ENCODE peak calls at places on chromosomes 4 and X, in seven cellular contexts. T is PC-3, W is cardiac muscle cell, M is hepatocyte, O is AG04450, A is stomach, Q is IMR-90. K is an unnamed sample.

GRCh38 chr4:1194028-1194900 is 21.9 kb upstream of the SPON2 start:
- DNase-seq in Q (peak; percentile 49), W (no peak), T (no peak), A (peak; percentile 40), O (no peak), M (peak; percentile 36), K (peak; percentile 76)

GRCh38 chr4:86432552-86433134 is 72.8 kb upstream of the MAPK10 start:
- DNase-seq in A (no peak), O (no peak), Q (no peak), M (no peak), W (no peak), T (no peak), K (no peak)

GRCh38 chr4:172202480-172203076 is 389.4 kb downstream of the GALNTL6 start:
- DNase-seq in Q (peak; percentile 18), M (peak; percentile 47), A (no peak), O (peak; percentile 0), T (peak; percentile 40), W (peak; percentile 22), K (no peak)

GRCh38 chrX:69221239-69222102 is 56.2 kb upstream of the PJA1 start:
- DNase-seq in Q (no peak), T (no peak), W (no peak), A (no peak), M (no peak), O (no peak), K (no peak)

GRCh38 chrX:133985164-133986007 is at the start of gene GPC3:
- DNase-seq in O (no peak), T (no peak), M (peak; percentile 71), W (peak; percentile 92), Q (peak; percentile 0), A (peak; percentile 39), K (peak; percentile 16)

GRCh38 chr4:86960557-86960959 is 25.7 kb downstream of the AFF1 start:
- DNase-seq in T (no peak), O (no peak), M (peak; percentile 28), Q (peak; percentile 46), A (no peak), W (peak; percentile 55), K (no peak)

GRCh38 chr4:133150643-133151300 is 1.7 kb downstream of the PCDH10 start:
- DNase-seq in M (peak; percentile 35), O (no peak), Q (no peak), T (no peak), A (no peak), W (peak; percentile 58), K (no peak)

GRCh38 chr4:4541040-4541631 is 712 bp downstream of the STX18 start:
- DNase-seq in A (peak; percentile 28), W (peak; percentile 35), Q (peak; percentile 65), T (peak; percentile 78), O (no peak), M (peak; percentile 46), K (peak; percentile 8)

GRCh38 chr4:105715692-105716278 is 7.2 kb downstream of the GSTCD start:
- DNase-seq in W (peak; percentile 28), A (no peak), T (peak; percentile 64), O (no peak), Q (peak; percentile 45), M (peak; percentile 54), K (no peak)

GRCh38 chr4:170691168-170691567 is 601.4 kb upstream of the AADAT start:
- DNase-seq in M (no peak), A (no peak), O (no peak), T (no peak), W (no peak), Q (no peak), K (no peak)

GRCh38 chr4:40587826-40588225 is 41.8 kb downstream of the RBM47 start:
- DNase-seq in M (peak; percentile 52), Q (peak; percentile 73), O (no peak), W (no peak), A (peak; percentile 44), T (peak; percentile 40), K (no peak)

GRCh38 chr4:123892368-123892961 is 495.9 kb downstream of the SPRY1 start:
- DNase-seq in O (no peak), T (no peak), Q (peak; percentile 0), W (no peak), A (no peak), M (no peak), K (no peak)

GRCh38 chrX:10199212-10199611 is 42.4 kb downstream of the CLCN4 start:
- DNase-seq in M (no peak), Q (peak; percentile 67), A (no peak), O (no peak), W (no peak), T (no peak), K (peak; percentile 20)

GRCh38 chr4:184792334-184792733 is 33.4 kb downstream of the ACSL1 start:
- DNase-seq in M (no peak), W (no peak), Q (no peak), O (no peak), A (no peak), T (no peak), K (no peak)

GRCh38 chr4:8580321-8581093 is at the start of gene GPR78:
- DNase-seq in T (peak; percentile 20), O (no peak), Q (peak; percentile 49), A (peak; percentile 34), M (peak; percentile 90), W (peak; percentile 93), K (peak; percentile 34)

GRCh38 chrX:50168305-50168704 is 32.5 kb downstream of the AKAP4 start:
- DNase-seq in T (no peak), Q (peak; percentile 4), M (no peak), O (no peak), W (no peak), A (no peak), K (no peak)

GRCh38 chrX:119145241-119145653 is 17.6 kb upstream of the KIAA1210 start:
- DNase-seq in W (peak; percentile 6), Q (no peak), M (peak; percentile 26), A (no peak), O (no peak), T (peak; percentile 62), K (no peak)

GRCh38 chr4:156749791-156750403 is 221.7 kb downstream of the PDGFC start:
- DNase-seq in A (no peak), Q (peak; percentile 29), M (no peak), T (no peak), W (no peak), O (no peak), K (no peak)

GRCh38 chr4:185061610-185062009 is 43.3 kb downstream of the HELT start:
- DNase-seq in Q (no peak), A (no peak), M (no peak), W (no peak), O (no peak), T (no peak), K (no peak)

GRCh38 chrX:135345328-135345645 is 36.0 kb downstream of the ETDC start:
- DNase-seq in Q (peak; percentile 49), A (peak; percentile 50), O (no peak), T (peak; percentile 34), W (no peak), M (peak; percentile 26), K (peak; percentile 50)

GRCh38 chr4:52037730-52038108 is 380 bp downstream of the SGCB start:
- DNase-seq in M (no peak), Q (peak; percentile 33), W (peak; percentile 75), A (no peak), T (peak; percentile 26), O (no peak), K (peak; percentile 42)

GRCh38 chr4:146247356-146247755 is 33.0 kb downstream of the REELD1 start:
- DNase-seq in T (no peak), A (no peak), Q (no peak), O (no peak), W (no peak), M (no peak), K (no peak)

GRCh38 chr4:161496-162284 is 37.4 kb downstream of the ZNF718 start:
- DNase-seq in O (no peak), A (no peak), M (no peak), Q (no peak), W (no peak), T (no peak), K (no peak)
- H3K9me3 ChIP-seq in O (peaks cover 22% of the 10 kb centered on the region), A (peaks cover 53% of the 10 kb centered on the region), M (peaks cover 73% of the 10 kb centered on the region), Q (peaks cover 42% of the 10 kb centered on the region), W (peaks cover 22% of the 10 kb centered on the region), T (peaks cover 46% of the 10 kb centered on the region), K (peaks cover 100% of the 10 kb centered on the region)

GRCh38 chrX:79081895-79082512 is 62.5 kb upstream of the GPR174 start:
- DNase-seq in M (peak; percentile 19), A (no peak), O (no peak), W (peak; percentile 8), Q (peak; percentile 4), T (peak; percentile 64), K (peak; percentile 6)
- TF ChIP-seq CTCF in M (peak; percentile 57), A (no peak), O (peak; percentile 33), W (peak; percentile 46), Q (peak; percentile 54), T (peak; percentile 71), K (peak; percentile 26)

GRCh38 chr4:89821612-89822011 is 15.3 kb downstream of the SNCA start:
- DNase-seq in M (no peak), A (no peak), O (no peak), Q (no peak), W (no peak), T (no peak), K (no peak)
- H3K27ac ChIP-seq in M (no peak overlapping the region), A (no peak overlapping the region), O (no peak overlapping the region), Q (no peak overlapping the region), W (no peak overlapping the region), T (no peak overlapping the region), K (no peak overlapping the region)

DNA sequence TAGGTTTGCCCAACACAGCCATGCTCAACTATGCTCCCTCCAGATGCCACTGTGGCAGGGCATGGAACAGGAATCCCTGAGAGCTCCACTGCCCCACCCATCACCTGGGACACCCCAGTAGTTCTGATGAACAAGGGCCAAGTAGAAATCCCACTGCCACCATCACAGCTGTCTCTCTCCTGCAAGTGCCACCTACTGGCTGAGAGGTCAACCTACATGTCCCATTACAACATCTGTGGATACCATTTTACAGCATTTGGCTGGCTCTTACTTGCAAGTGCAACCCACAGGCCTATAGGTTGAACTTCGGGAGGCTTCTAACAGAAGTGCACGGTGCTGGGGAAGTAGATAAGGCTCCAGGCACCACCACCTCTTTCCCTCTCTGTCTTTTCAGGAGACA is 142.5 kb downstream of the CXXC4 start:
- DNase-seq in A (no peak), T (no peak), O (no peak), M (no peak), W (no peak), Q (no peak), K (no peak)
- H3K9me3 ChIP-seq in A (no peaks in the 10 kb centered on the region), T (no peaks in the 10 kb centered on the region), O (peaks cover 15% of the 10 kb centered on the region), M (no peaks in the 10 kb centered on the region), W (peaks cover 2% of the 10 kb centered on the region), Q (peaks cover 19% of the 10 kb centered on the region), K (peaks cover 44% of the 10 kb centered on the region)